ENCODE peak calls at places on chromosomes 2 and 18, in eight cellular contexts. One of them, this sample, is unnamed.

GRCh38 chr2:18684202-18685040 is 95.1 kb upstream of the NT5C1B start:
- DNase-seq in naive thymus-derived CD4-positive, alpha-beta T cell: no peak
- DNase-seq in psoas muscle: no peak
- DNase-seq in astrocyte: peak; percentile 10
- DNase-seq in IMR-90: peak; percentile 66
- DNase-seq in mammary epithelial cell: no peak
- DNase-seq in effector memory CD4-positive, alpha-beta T cell: no peak
- DNase-seq in small intestine: peak; percentile 82
- DNase-seq in this sample: no peak

GRCh38 chr2:26033270-26033768 is 565 bp upstream of the RAB10 start:
- DNase-seq in naive thymus-derived CD4-positive, alpha-beta T cell: no peak
- DNase-seq in psoas muscle: no peak
- DNase-seq in astrocyte: peak; percentile 73
- DNase-seq in IMR-90: peak; percentile 71
- DNase-seq in mammary epithelial cell: peak; percentile 84
- DNase-seq in effector memory CD4-positive, alpha-beta T cell: no peak
- DNase-seq in small intestine: peak; percentile 80
- DNase-seq in this sample: no peak

GRCh38 chr18:35174093-35174731 is 66.6 kb upstream of the ZNF397 start:
- DNase-seq in naive thymus-derived CD4-positive, alpha-beta T cell: no peak
- DNase-seq in psoas muscle: no peak
- DNase-seq in astrocyte: no peak
- DNase-seq in IMR-90: no peak
- DNase-seq in mammary epithelial cell: no peak
- DNase-seq in effector memory CD4-positive, alpha-beta T cell: no peak
- DNase-seq in small intestine: peak; percentile 32
- DNase-seq in this sample: no peak

GRCh38 chr18:22167471-22168151 is 1.8 kb upstream of the GATA6 start:
- DNase-seq in naive thymus-derived CD4-positive, alpha-beta T cell: no peak
- DNase-seq in psoas muscle: no peak
- DNase-seq in astrocyte: no peak
- DNase-seq in IMR-90: no peak
- DNase-seq in mammary epithelial cell: no peak
- DNase-seq in effector memory CD4-positive, alpha-beta T cell: no peak
- DNase-seq in small intestine: peak; percentile 67
- DNase-seq in this sample: no peak

GRCh38 chr2:36277146-36277808 is 78.3 kb upstream of the CRIM1 start:
- DNase-seq in naive thymus-derived CD4-positive, alpha-beta T cell: no peak
- DNase-seq in psoas muscle: no peak
- DNase-seq in astrocyte: peak; percentile 95
- DNase-seq in IMR-90: peak; percentile 97
- DNase-seq in mammary epithelial cell: peak; percentile 96
- DNase-seq in effector memory CD4-positive, alpha-beta T cell: no peak
- DNase-seq in small intestine: no peak
- DNase-seq in this sample: no peak

GRCh38 chr2:168660859-168661258 is 141.6 kb upstream of the NOSTRIN start:
- DNase-seq in naive thymus-derived CD4-positive, alpha-beta T cell: no peak
- DNase-seq in psoas muscle: no peak
- DNase-seq in astrocyte: no peak
- DNase-seq in IMR-90: no peak
- DNase-seq in mammary epithelial cell: no peak
- DNase-seq in effector memory CD4-positive, alpha-beta T cell: no peak
- DNase-seq in small intestine: no peak
- DNase-seq in this sample: no peak

GRCh38 chr2:20187331-20187730 is 37.6 kb downstream of the SDC1 start:
- DNase-seq in naive thymus-derived CD4-positive, alpha-beta T cell: no peak
- DNase-seq in psoas muscle: no peak
- DNase-seq in astrocyte: no peak
- DNase-seq in IMR-90: no peak
- DNase-seq in mammary epithelial cell: no peak
- DNase-seq in effector memory CD4-positive, alpha-beta T cell: no peak
- DNase-seq in small intestine: no peak
- DNase-seq in this sample: no peak

GRCh38 chr2:44672431-44672830 is 269.1 kb upstream of the SIX3 start:
- DNase-seq in naive thymus-derived CD4-positive, alpha-beta T cell: no peak
- DNase-seq in psoas muscle: no peak
- DNase-seq in astrocyte: no peak
- DNase-seq in IMR-90: no peak
- DNase-seq in mammary epithelial cell: no peak
- DNase-seq in effector memory CD4-positive, alpha-beta T cell: no peak
- DNase-seq in small intestine: no peak
- DNase-seq in this sample: no peak

GRCh38 chr18:55665506-55665905 is 77.5 kb upstream of the TCF4 start:
- DNase-seq in naive thymus-derived CD4-positive, alpha-beta T cell: no peak
- DNase-seq in psoas muscle: no peak
- DNase-seq in astrocyte: no peak
- DNase-seq in IMR-90: no peak
- DNase-seq in mammary epithelial cell: no peak
- DNase-seq in effector memory CD4-positive, alpha-beta T cell: no peak
- DNase-seq in small intestine: no peak
- DNase-seq in this sample: no peak

GRCh38 chr2:235896061-235896460 is 272.1 kb downstream of the GBX2 start:
- DNase-seq in naive thymus-derived CD4-positive, alpha-beta T cell: no peak
- DNase-seq in psoas muscle: no peak
- DNase-seq in astrocyte: no peak
- DNase-seq in IMR-90: no peak
- DNase-seq in mammary epithelial cell: no peak
- DNase-seq in effector memory CD4-positive, alpha-beta T cell: no peak
- DNase-seq in small intestine: no peak
- DNase-seq in this sample: no peak

GRCh38 chr2:75646090-75646582 is 447 bp upstream of the MRPL19 start:
- DNase-seq in naive thymus-derived CD4-positive, alpha-beta T cell: no peak
- DNase-seq in psoas muscle: no peak
- DNase-seq in astrocyte: no peak
- DNase-seq in IMR-90: no peak
- DNase-seq in mammary epithelial cell: no peak
- DNase-seq in effector memory CD4-positive, alpha-beta T cell: no peak
- DNase-seq in small intestine: no peak
- DNase-seq in this sample: no peak

GRCh38 chr2:105919826-105920225 is 175.1 kb downstream of the NCK2 start:
- DNase-seq in naive thymus-derived CD4-positive, alpha-beta T cell: no peak
- DNase-seq in psoas muscle: no peak
- DNase-seq in astrocyte: peak; percentile 4
- DNase-seq in IMR-90: peak; percentile 62
- DNase-seq in mammary epithelial cell: peak; percentile 66
- DNase-seq in effector memory CD4-positive, alpha-beta T cell: peak; percentile 26
- DNase-seq in small intestine: peak; percentile 42
- DNase-seq in this sample: peak; percentile 53

GRCh38 chr2:156434461-156435291 is 1.5 kb upstream of the GPD2 start:
- DNase-seq in naive thymus-derived CD4-positive, alpha-beta T cell: no peak
- DNase-seq in psoas muscle: no peak
- DNase-seq in astrocyte: peak; percentile 46
- DNase-seq in IMR-90: peak; percentile 32
- DNase-seq in mammary epithelial cell: no peak
- DNase-seq in effector memory CD4-positive, alpha-beta T cell: no peak
- DNase-seq in small intestine: no peak
- DNase-seq in this sample: no peak

GRCh38 chr2:220036431-220036830 is 409.0 kb downstream of the SLC4A3 start:
- DNase-seq in naive thymus-derived CD4-positive, alpha-beta T cell: no peak
- DNase-seq in psoas muscle: no peak
- DNase-seq in astrocyte: no peak
- DNase-seq in IMR-90: no peak
- DNase-seq in mammary epithelial cell: no peak
- DNase-seq in effector memory CD4-positive, alpha-beta T cell: no peak
- DNase-seq in small intestine: no peak
- DNase-seq in this sample: no peak

GRCh38 chr18:66193938-66194337 is 410.0 kb downstream of the CDH19 start:
- DNase-seq in naive thymus-derived CD4-positive, alpha-beta T cell: no peak
- DNase-seq in psoas muscle: no peak
- DNase-seq in astrocyte: no peak
- DNase-seq in IMR-90: no peak
- DNase-seq in mammary epithelial cell: no peak
- DNase-seq in effector memory CD4-positive, alpha-beta T cell: no peak
- DNase-seq in small intestine: no peak
- DNase-seq in this sample: no peak

DNA sequence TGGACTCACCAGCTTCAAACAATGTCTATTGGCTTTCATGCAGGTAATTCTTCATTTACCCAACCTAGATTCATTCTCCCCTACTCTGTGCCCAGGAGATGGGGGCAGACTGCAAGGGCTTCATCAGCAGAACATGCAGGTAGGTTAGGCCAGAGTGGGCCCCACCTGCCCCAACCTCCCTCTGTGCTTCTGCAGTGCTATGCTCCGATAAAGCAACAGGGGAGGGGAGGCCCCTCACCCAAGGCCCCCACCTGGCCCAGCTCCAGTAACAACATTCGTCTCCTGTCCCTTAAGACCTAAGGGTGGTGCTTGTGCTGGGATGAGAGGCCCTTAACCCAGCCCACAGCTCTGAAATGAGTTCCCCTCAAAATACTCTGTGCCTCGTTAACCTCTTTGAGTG is 16.7 kb upstream of the GYPC start:
- DNase-seq in naive thymus-derived CD4-positive, alpha-beta T cell: no peak
- DNase-seq in psoas muscle: no peak
- DNase-seq in astrocyte: no peak
- DNase-seq in IMR-90: no peak
- DNase-seq in mammary epithelial cell: no peak
- DNase-seq in effector memory CD4-positive, alpha-beta T cell: no peak
- DNase-seq in small intestine: no peak
- DNase-seq in this sample: no peak
- H3K9me3 ChIP-seq in naive thymus-derived CD4-positive, alpha-beta T cell: no peaks in the 10 kb centered on the region
- H3K9me3 ChIP-seq in psoas muscle: no peaks in the 10 kb centered on the region
- H3K9me3 ChIP-seq in astrocyte: no peaks in the 10 kb centered on the region
- H3K9me3 ChIP-seq in IMR-90: no peaks in the 10 kb centered on the region
- H3K9me3 ChIP-seq in mammary epithelial cell: peaks cover 12% of the 10 kb centered on the region
- H3K9me3 ChIP-seq in effector memory CD4-positive, alpha-beta T cell: no peaks in the 10 kb centered on the region
- H3K9me3 ChIP-seq in small intestine: no peaks in the 10 kb centered on the region
- H3K9me3 ChIP-seq in this sample: no peaks in the 10 kb centered on the region

GRCh38 chr2:240528406-240529040 is 29.3 kb downstream of the ANKMY1 start:
- DNase-seq in naive thymus-derived CD4-positive, alpha-beta T cell: no peak
- DNase-seq in psoas muscle: no peak
- DNase-seq in astrocyte: no peak
- DNase-seq in IMR-90: no peak
- DNase-seq in mammary epithelial cell: no peak
- DNase-seq in effector memory CD4-positive, alpha-beta T cell: no peak
- DNase-seq in small intestine: no peak
- DNase-seq in this sample: no peak
- H3K9me3 ChIP-seq in naive thymus-derived CD4-positive, alpha-beta T cell: peaks cover 14% of the 10 kb centered on the region
- H3K9me3 ChIP-seq in psoas muscle: peaks cover 8% of the 10 kb centered on the region
- H3K9me3 ChIP-seq in astrocyte: peaks cover 31% of the 10 kb centered on the region
- H3K9me3 ChIP-seq in IMR-90: peaks cover 23% of the 10 kb centered on the region
- H3K9me3 ChIP-seq in mammary epithelial cell: peaks cover 18% of the 10 kb centered on the region
- H3K9me3 ChIP-seq in effector memory CD4-positive, alpha-beta T cell: peaks cover 8% of the 10 kb centered on the region
- H3K9me3 ChIP-seq in small intestine: no peaks in the 10 kb centered on the region
- H3K9me3 ChIP-seq in this sample: peaks cover 5% of the 10 kb centered on the region

GRCh38 chr2:107553534-107553933 is 273.2 kb upstream of the RGPD4 start:
- DNase-seq in naive thymus-derived CD4-positive, alpha-beta T cell: no peak
- DNase-seq in psoas muscle: no peak
- DNase-seq in astrocyte: peak; percentile 25
- DNase-seq in IMR-90: no peak
- DNase-seq in mammary epithelial cell: peak; percentile 14
- DNase-seq in effector memory CD4-positive, alpha-beta T cell: no peak
- DNase-seq in small intestine: no peak
- DNase-seq in this sample: no peak
- H3K9me3 ChIP-seq in naive thymus-derived CD4-positive, alpha-beta T cell: peaks cover 13% of the 10 kb centered on the region
- H3K9me3 ChIP-seq in psoas muscle: peaks cover 4% of the 10 kb centered on the region
- H3K9me3 ChIP-seq in astrocyte: peaks cover 6% of the 10 kb centered on the region
- H3K9me3 ChIP-seq in IMR-90: peaks cover 4% of the 10 kb centered on the region
- H3K9me3 ChIP-seq in mammary epithelial cell: peaks cover 6% of the 10 kb centered on the region
- H3K9me3 ChIP-seq in effector memory CD4-positive, alpha-beta T cell: peaks cover 3% of the 10 kb centered on the region
- H3K9me3 ChIP-seq in small intestine: peaks cover 1% of the 10 kb centered on the region
- H3K9me3 ChIP-seq in this sample: no peaks in the 10 kb centered on the region

GRCh38 chr18:61957801-61958516 is 65.2 kb upstream of the RNF152 start:
- DNase-seq in naive thymus-derived CD4-positive, alpha-beta T cell: no peak
- DNase-seq in psoas muscle: no peak
- DNase-seq in astrocyte: peak; percentile 23
- DNase-seq in IMR-90: peak; percentile 26
- DNase-seq in mammary epithelial cell: no peak
- DNase-seq in effector memory CD4-positive, alpha-beta T cell: no peak
- DNase-seq in small intestine: no peak
- DNase-seq in this sample: no peak
- H3K9me3 ChIP-seq in naive thymus-derived CD4-positive, alpha-beta T cell: no peaks in the 10 kb centered on the region
- H3K9me3 ChIP-seq in psoas muscle: no peaks in the 10 kb centered on the region
- H3K9me3 ChIP-seq in astrocyte: no peaks in the 10 kb centered on the region
- H3K9me3 ChIP-seq in IMR-90: no peaks in the 10 kb centered on the region
- H3K9me3 ChIP-seq in mammary epithelial cell: no peaks in the 10 kb centered on the region
- H3K9me3 ChIP-seq in effector memory CD4-positive, alpha-beta T cell: no peaks in the 10 kb centered on the region
- H3K9me3 ChIP-seq in small intestine: no peaks in the 10 kb centered on the region
- H3K9me3 ChIP-seq in this sample: no peaks in the 10 kb centered on the region

DNA sequence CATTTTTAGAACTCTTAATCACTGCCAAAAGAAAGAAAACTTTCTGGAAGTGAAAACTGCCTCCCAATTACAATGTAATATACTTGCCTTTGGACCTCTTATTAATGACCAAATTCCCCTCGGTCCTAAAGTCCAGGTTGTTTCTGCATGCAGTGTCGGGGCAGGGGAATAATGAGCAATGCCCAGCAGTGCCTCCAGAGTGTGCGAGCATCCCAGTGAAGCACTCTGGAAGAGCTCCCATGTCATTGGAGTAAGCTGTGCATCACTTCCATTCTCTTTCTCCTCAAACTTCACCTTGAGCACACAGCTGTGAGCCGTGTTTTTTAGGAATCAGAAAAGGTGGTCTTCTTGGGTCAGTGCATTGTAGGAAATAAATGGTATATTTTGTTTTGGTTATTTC is 107.1 kb downstream of the SH3RF3 start:
- DNase-seq in naive thymus-derived CD4-positive, alpha-beta T cell: no peak
- DNase-seq in psoas muscle: no peak
- DNase-seq in astrocyte: no peak
- DNase-seq in IMR-90: no peak
- DNase-seq in mammary epithelial cell: no peak
- DNase-seq in effector memory CD4-positive, alpha-beta T cell: no peak
- DNase-seq in small intestine: no peak
- DNase-seq in this sample: no peak
- H3K9me3 ChIP-seq in naive thymus-derived CD4-positive, alpha-beta T cell: no peaks in the 10 kb centered on the region
- H3K9me3 ChIP-seq in psoas muscle: no peaks in the 10 kb centered on the region
- H3K9me3 ChIP-seq in astrocyte: no peaks in the 10 kb centered on the region
- H3K9me3 ChIP-seq in IMR-90: no peaks in the 10 kb centered on the region
- H3K9me3 ChIP-seq in mammary epithelial cell: no peaks in the 10 kb centered on the region
- H3K9me3 ChIP-seq in effector memory CD4-positive, alpha-beta T cell: no peaks in the 10 kb centered on the region
- H3K9me3 ChIP-seq in small intestine: no peaks in the 10 kb centered on the region
- H3K9me3 ChIP-seq in this sample: no peaks in the 10 kb centered on the region

GRCh38 chr2:222294996-222295367 is 3.8 kb downstream of the PAX3 start:
- DNase-seq in naive thymus-derived CD4-positive, alpha-beta T cell: no peak
- DNase-seq in psoas muscle: no peak
- DNase-seq in astrocyte: no peak
- DNase-seq in IMR-90: no peak
- DNase-seq in mammary epithelial cell: no peak
- DNase-seq in effector memory CD4-positive, alpha-beta T cell: no peak
- DNase-seq in small intestine: no peak
- DNase-seq in this sample: no peak

GRCh38 chr2:222297600-222297935 is 1.2 kb downstream of the PAX3 start:
- DNase-seq in naive thymus-derived CD4-positive, alpha-beta T cell: no peak
- DNase-seq in psoas muscle: no peak
- DNase-seq in astrocyte: no peak
- DNase-seq in IMR-90: no peak
- DNase-seq in mammary epithelial cell: no peak
- DNase-seq in effector memory CD4-positive, alpha-beta T cell: no peak
- DNase-seq in small intestine: no peak
- DNase-seq in this sample: no peak

GRCh38 chr2:222295368-222296041 is 3.3 kb downstream of the PAX3 start:
- DNase-seq in naive thymus-derived CD4-positive, alpha-beta T cell: no peak
- DNase-seq in psoas muscle: no peak
- DNase-seq in astrocyte: no peak
- DNase-seq in IMR-90: peak; percentile 14
- DNase-seq in mammary epithelial cell: no peak
- DNase-seq in effector memory CD4-positive, alpha-beta T cell: no peak
- DNase-seq in small intestine: no peak
- DNase-seq in this sample: no peak

GRCh38 chr2:222296911-222297599 is 1.7 kb downstream of the PAX3 start:
- DNase-seq in naive thymus-derived CD4-positive, alpha-beta T cell: no peak
- DNase-seq in psoas muscle: no peak
- DNase-seq in astrocyte: peak; percentile 73
- DNase-seq in IMR-90: no peak
- DNase-seq in mammary epithelial cell: no peak
- DNase-seq in effector memory CD4-positive, alpha-beta T cell: no peak
- DNase-seq in small intestine: no peak
- DNase-seq in this sample: no peak

GRCh38 chr2:222296311-222296736 is 2.5 kb downstream of the PAX3 start:
- DNase-seq in naive thymus-derived CD4-positive, alpha-beta T cell: no peak
- DNase-seq in psoas muscle: no peak
- DNase-seq in astrocyte: no peak
- DNase-seq in IMR-90: no peak
- DNase-seq in mammary epithelial cell: no peak
- DNase-seq in effector memory CD4-positive, alpha-beta T cell: no peak
- DNase-seq in small intestine: no peak
- DNase-seq in this sample: no peak
- H3K9me3 ChIP-seq in naive thymus-derived CD4-positive, alpha-beta T cell: no peaks in the 10 kb centered on the region
- H3K9me3 ChIP-seq in psoas muscle: no peaks in the 10 kb centered on the region
- H3K9me3 ChIP-seq in astrocyte: peaks cover 3% of the 10 kb centered on the region
- H3K9me3 ChIP-seq in IMR-90: peaks cover 21% of the 10 kb centered on the region
- H3K9me3 ChIP-seq in mammary epithelial cell: no peaks in the 10 kb centered on the region
- H3K9me3 ChIP-seq in effector memory CD4-positive, alpha-beta T cell: no peaks in the 10 kb centered on the region
- H3K9me3 ChIP-seq in small intestine: no peaks in the 10 kb centered on the region
- H3K9me3 ChIP-seq in this sample: no peaks in the 10 kb centered on the region